ENCODE peak calls at places on chromosomes 4 and X, in six cellular contexts. One of them, this sample, is unnamed.
A peak's percentile ranks its signal among the peaks of the same experiment; 100 is the strongest.

GRCh38 chrX:10166731-10167149 is 10.0 kb downstream of the CLCN4 start:
- DNase-seq in stomach: peak; percentile 37
- DNase-seq in GM12864: no peak
- DNase-seq in fibroblast of pulmonary artery: no peak
- DNase-seq in mammary epithelial cell: peak; percentile 48
- DNase-seq in A549: no peak
- DNase-seq in this sample: no peak

GRCh38 chr4:84971319-84971932 is 4.9 kb upstream of the WDFY3 start:
- DNase-seq in GM12864: no peak
- DNase-seq in mammary epithelial cell: peak; percentile 35
- DNase-seq in fibroblast of pulmonary artery: peak; percentile 80
- DNase-seq in A549: peak; percentile 16
- DNase-seq in stomach: no peak
- DNase-seq in this sample: peak; percentile 82

GRCh38 chrX:112852850-112853249 is 12.2 kb upstream of the AMOT start:
- DNase-seq in A549: no peak
- DNase-seq in mammary epithelial cell: no peak
- DNase-seq in GM12864: no peak
- DNase-seq in fibroblast of pulmonary artery: no peak
- DNase-seq in stomach: no peak
- DNase-seq in this sample: no peak

GRCh38 chrX:23783569-23784486 is 855 bp downstream of the SAT1 start:
- DNase-seq in stomach: no peak
- DNase-seq in GM12864: no peak
- DNase-seq in fibroblast of pulmonary artery: peak; percentile 39
- DNase-seq in mammary epithelial cell: no peak
- DNase-seq in A549: no peak
- DNase-seq in this sample: peak; percentile 24

GRCh38 chr4:84091266-84091665 is 407.8 kb downstream of the NKX6-1 start:
- DNase-seq in A549: no peak
- DNase-seq in GM12864: no peak
- DNase-seq in mammary epithelial cell: no peak
- DNase-seq in fibroblast of pulmonary artery: no peak
- DNase-seq in stomach: no peak
- DNase-seq in this sample: no peak

GRCh38 chr4:112436987-112437386 is 79.0 kb downstream of the NEUROG2 start:
- DNase-seq in mammary epithelial cell: no peak
- DNase-seq in GM12864: no peak
- DNase-seq in stomach: no peak
- DNase-seq in A549: no peak
- DNase-seq in fibroblast of pulmonary artery: no peak
- DNase-seq in this sample: no peak

GRCh38 chr4:8641931-8642650 is 49.5 kb downstream of the CPZ start:
- DNase-seq in mammary epithelial cell: no peak
- DNase-seq in stomach: no peak
- DNase-seq in A549: no peak
- DNase-seq in GM12864: no peak
- DNase-seq in fibroblast of pulmonary artery: no peak
- DNase-seq in this sample: no peak

GRCh38 chr4:159296061-159296460 is 193.2 kb downstream of the RAPGEF2 start:
- DNase-seq in fibroblast of pulmonary artery: no peak
- DNase-seq in stomach: no peak
- DNase-seq in mammary epithelial cell: peak; percentile 62
- DNase-seq in A549: no peak
- DNase-seq in GM12864: no peak
- DNase-seq in this sample: peak; percentile 58

GRCh38 chrX:21158678-21159077 is 215.5 kb upstream of the CNKSR2 start:
- DNase-seq in GM12864: no peak
- DNase-seq in stomach: no peak
- DNase-seq in fibroblast of pulmonary artery: no peak
- DNase-seq in A549: no peak
- DNase-seq in mammary epithelial cell: no peak
- DNase-seq in this sample: no peak

GRCh38 chrX:82218361-82218760 is 1016.5 kb downstream of the SH3BGRL start:
- DNase-seq in A549: no peak
- DNase-seq in fibroblast of pulmonary artery: no peak
- DNase-seq in GM12864: no peak
- DNase-seq in stomach: no peak
- DNase-seq in mammary epithelial cell: peak; percentile 17
- DNase-seq in this sample: peak; percentile 24

GRCh38 chrX:49844622-49845021 is 15.5 kb downstream of the PAGE4 start:
- DNase-seq in mammary epithelial cell: no peak
- DNase-seq in A549: no peak
- DNase-seq in GM12864: no peak
- DNase-seq in stomach: no peak
- DNase-seq in fibroblast of pulmonary artery: no peak
- DNase-seq in this sample: no peak

GRCh38 chrX:67604979-67605703 is 61.3 kb downstream of the AR start:
- DNase-seq in fibroblast of pulmonary artery: peak; percentile 90
- DNase-seq in GM12864: no peak
- DNase-seq in A549: no peak
- DNase-seq in stomach: no peak
- DNase-seq in mammary epithelial cell: peak; percentile 40
- DNase-seq in this sample: peak; percentile 84

GRCh38 chrX:68917799-68918198 is 89.0 kb downstream of the EFNB1 start:
- DNase-seq in GM12864: no peak
- DNase-seq in stomach: no peak
- DNase-seq in A549: no peak
- DNase-seq in fibroblast of pulmonary artery: no peak
- DNase-seq in mammary epithelial cell: no peak
- DNase-seq in this sample: no peak

GRCh38 chr4:189771696-189772361 is 168.8 kb upstream of the FRG1 start:
- DNase-seq in stomach: no peak
- DNase-seq in GM12864: no peak
- DNase-seq in fibroblast of pulmonary artery: no peak
- DNase-seq in mammary epithelial cell: peak; percentile 31
- DNase-seq in A549: no peak
- DNase-seq in this sample: no peak

GRCh38 chr4:165663411-165663810 is 209.6 kb upstream of the TLL1 start:
- DNase-seq in GM12864: no peak
- DNase-seq in mammary epithelial cell: peak; percentile 11
- DNase-seq in A549: no peak
- DNase-seq in stomach: no peak
- DNase-seq in fibroblast of pulmonary artery: peak; percentile 73
- DNase-seq in this sample: no peak
- H3K4me3 ChIP-seq in GM12864: no peak overlapping the region
- H3K4me3 ChIP-seq in mammary epithelial cell: no peak overlapping the region
- H3K4me3 ChIP-seq in A549: no peak overlapping the region
- H3K4me3 ChIP-seq in stomach: no peak overlapping the region
- H3K4me3 ChIP-seq in fibroblast of pulmonary artery: no peak overlapping the region
- H3K4me3 ChIP-seq in this sample: no peak overlapping the region

GRCh38 chr4:181193162-181193930 is 1049.9 kb upstream of the TENM3 start:
- DNase-seq in stomach: no peak
- DNase-seq in fibroblast of pulmonary artery: no peak
- DNase-seq in mammary epithelial cell: no peak
- DNase-seq in GM12864: no peak
- DNase-seq in A549: no peak
- DNase-seq in this sample: peak; percentile 18
- TF ChIP-seq CTCF in stomach: no peak
- TF ChIP-seq CTCF in fibroblast of pulmonary artery: no peak
- TF ChIP-seq CTCF in mammary epithelial cell: no peak
- TF ChIP-seq CTCF in GM12864: no peak
- TF ChIP-seq CTCF in A549: no peak
- TF ChIP-seq CTCF in this sample: no peak

DNA sequence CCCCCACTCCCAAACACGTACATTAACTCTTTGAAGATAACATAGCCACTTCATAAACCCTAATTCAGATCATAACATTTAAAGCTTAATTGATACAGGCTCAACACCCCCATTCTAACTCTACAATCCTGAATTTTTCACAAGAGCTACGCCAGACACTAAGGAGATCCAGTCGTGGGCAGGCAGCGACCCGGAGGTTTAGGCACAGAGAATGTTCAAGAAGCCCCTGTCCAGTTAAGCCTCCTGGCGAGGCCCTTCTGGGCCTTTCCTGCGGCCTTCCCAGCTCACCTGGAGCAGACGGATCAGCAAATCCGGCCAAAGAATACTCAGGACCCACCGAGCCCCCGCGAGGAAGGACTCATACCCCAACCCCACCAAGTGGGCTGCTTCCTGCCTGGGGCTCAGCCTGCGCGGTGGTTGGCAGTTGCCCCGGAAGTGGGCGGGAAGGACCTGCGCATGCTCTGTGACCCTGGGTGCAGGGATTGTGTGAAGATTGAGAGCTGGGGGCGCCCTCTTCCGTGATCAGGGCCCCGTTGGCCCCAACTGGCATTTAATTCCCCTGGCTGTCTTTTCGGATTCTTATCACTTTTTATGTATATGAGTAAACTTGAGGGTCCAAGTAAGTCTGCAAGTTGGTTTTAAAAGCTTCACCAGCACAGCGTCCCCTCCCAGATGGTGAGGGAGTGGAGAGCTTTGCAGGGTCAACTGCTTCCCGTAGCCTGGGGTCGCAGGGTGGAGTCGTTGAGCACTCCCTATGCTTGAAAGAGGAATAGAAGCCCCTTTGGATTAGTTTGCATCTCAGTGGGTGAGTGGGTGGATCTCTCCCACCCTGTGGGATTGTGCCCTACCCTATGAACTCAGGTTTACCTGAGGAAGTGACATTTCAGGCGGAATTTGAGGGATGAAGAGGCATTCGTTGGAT is at the start of gene TRIM61:
- DNase-seq in mammary epithelial cell: no peak
- DNase-seq in stomach: no peak
- DNase-seq in GM12864: peak; percentile 50
- DNase-seq in A549: no peak
- DNase-seq in fibroblast of pulmonary artery: peak; percentile 55
- DNase-seq in this sample: peak; percentile 66
- H3K4me3 ChIP-seq in mammary epithelial cell: no peak within 1 kb of the TSS
- H3K4me3 ChIP-seq in stomach: peak within 1 kb of the TSS; percentile 42
- H3K4me3 ChIP-seq in GM12864: peak within 1 kb of the TSS; percentile 71
- H3K4me3 ChIP-seq in A549: no peak within 1 kb of the TSS
- H3K4me3 ChIP-seq in fibroblast of pulmonary artery: peak within 1 kb of the TSS; percentile 73
- H3K4me3 ChIP-seq in this sample: peak within 1 kb of the TSS; percentile 82

DNA sequence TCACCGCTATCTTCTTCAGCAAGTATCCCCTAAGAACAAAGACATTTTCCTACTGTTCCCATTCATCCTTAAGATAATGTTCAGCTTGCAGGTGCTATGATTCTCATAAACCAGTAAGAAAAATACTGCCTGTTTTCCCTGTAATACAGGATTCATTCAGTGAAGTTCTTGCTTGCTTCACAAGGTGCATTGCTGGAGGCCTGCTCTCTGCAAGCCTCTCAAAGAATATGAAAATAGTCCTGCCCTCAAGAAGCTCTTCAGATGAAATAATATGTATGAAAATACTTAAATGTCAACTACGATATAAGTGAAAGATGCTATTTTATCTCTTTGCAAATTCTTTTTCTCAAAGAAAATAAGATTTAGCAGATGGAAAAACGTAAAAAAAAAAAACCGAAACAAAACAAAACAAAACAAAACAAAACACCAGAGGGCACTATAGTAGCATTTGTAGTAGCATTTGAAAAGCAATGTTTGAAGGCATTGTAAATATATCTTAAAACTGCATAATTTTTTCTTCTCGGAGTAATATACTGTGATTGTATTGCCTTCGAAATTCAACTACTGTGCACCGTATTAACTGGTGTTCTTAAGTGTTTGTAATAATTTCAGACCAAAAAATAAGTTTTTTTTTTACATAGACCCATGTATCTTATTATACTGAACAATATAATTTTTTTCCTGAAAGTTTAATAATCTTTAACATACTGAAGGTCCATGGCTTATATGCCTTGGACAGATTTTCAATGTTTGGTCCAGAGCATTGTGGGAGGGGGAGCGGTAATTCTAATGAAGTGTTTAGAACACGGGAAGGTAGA is 26.0 kb downstream of the ADH4 start:
- DNase-seq in mammary epithelial cell: no peak
- DNase-seq in fibroblast of pulmonary artery: peak; percentile 55
- DNase-seq in A549: no peak
- DNase-seq in GM12864: no peak
- DNase-seq in stomach: no peak
- DNase-seq in this sample: peak; percentile 49
- TF ChIP-seq CTCF in mammary epithelial cell: peak; percentile 25
- TF ChIP-seq CTCF in fibroblast of pulmonary artery: peak; percentile 44
- TF ChIP-seq CTCF in A549: peak; percentile 41
- TF ChIP-seq CTCF in GM12864: peak; percentile 9
- TF ChIP-seq CTCF in stomach: no peak
- TF ChIP-seq CTCF in this sample: peak; percentile 38

DNA sequence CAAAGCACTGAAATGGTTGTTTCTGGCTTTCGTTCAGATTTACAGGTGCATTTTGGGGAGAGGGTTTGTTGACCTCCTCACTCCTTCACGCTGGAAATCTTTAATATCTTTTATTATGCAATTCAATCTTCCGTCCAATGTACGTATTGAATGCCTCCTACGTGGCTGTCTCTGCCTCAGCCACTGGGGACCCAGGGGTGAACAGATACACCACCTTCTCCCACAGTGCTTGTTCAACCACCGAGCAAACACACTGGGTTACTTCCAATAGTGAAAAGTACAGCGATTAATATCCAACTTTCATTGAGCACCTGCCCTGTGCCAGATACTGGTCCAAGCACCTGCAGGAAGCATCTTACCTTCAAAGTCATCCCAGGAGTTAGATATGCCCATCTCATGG is 52.1 kb downstream of the NYX start:
- DNase-seq in fibroblast of pulmonary artery: no peak
- DNase-seq in mammary epithelial cell: no peak
- DNase-seq in A549: no peak
- DNase-seq in stomach: no peak
- DNase-seq in GM12864: no peak
- DNase-seq in this sample: no peak
- H3K4me3 ChIP-seq in fibroblast of pulmonary artery: no peak overlapping the region
- H3K4me3 ChIP-seq in mammary epithelial cell: no peak overlapping the region
- H3K4me3 ChIP-seq in A549: no peak overlapping the region
- H3K4me3 ChIP-seq in stomach: no peak overlapping the region
- H3K4me3 ChIP-seq in GM12864: no peak overlapping the region
- H3K4me3 ChIP-seq in this sample: no peak overlapping the region

DNA sequence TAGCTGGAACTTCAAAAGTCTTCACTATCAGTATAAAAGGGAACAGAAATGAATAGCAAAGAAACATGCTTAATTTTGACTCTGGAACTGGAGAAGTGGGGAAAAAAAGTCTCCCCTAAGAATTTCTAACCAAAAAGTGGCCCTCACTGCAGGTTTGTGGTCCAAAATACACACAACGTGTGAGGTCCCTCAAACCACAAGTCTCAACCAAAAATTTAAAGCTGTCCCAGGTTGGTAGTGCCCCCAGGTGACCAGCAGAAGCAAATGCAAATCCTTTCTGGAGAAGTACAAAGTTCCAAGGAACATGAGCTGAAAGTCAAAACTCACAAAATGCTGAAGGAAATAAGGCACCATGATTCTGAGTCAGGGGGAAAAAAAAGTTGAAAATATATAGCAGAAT is 23.6 kb upstream of the VAMP7 start:
- DNase-seq in fibroblast of pulmonary artery: peak; percentile 13
- DNase-seq in A549: no peak
- DNase-seq in stomach: no peak
- DNase-seq in GM12864: no peak
- DNase-seq in mammary epithelial cell: no peak
- DNase-seq in this sample: peak; percentile 11
- TF ChIP-seq CTCF in fibroblast of pulmonary artery: peak; percentile 29
- TF ChIP-seq CTCF in A549: peak; percentile 37
- TF ChIP-seq CTCF in stomach: no peak
- TF ChIP-seq CTCF in GM12864: no peak
- TF ChIP-seq CTCF in mammary epithelial cell: peak; percentile 52
- TF ChIP-seq CTCF in this sample: peak; percentile 38

DNA sequence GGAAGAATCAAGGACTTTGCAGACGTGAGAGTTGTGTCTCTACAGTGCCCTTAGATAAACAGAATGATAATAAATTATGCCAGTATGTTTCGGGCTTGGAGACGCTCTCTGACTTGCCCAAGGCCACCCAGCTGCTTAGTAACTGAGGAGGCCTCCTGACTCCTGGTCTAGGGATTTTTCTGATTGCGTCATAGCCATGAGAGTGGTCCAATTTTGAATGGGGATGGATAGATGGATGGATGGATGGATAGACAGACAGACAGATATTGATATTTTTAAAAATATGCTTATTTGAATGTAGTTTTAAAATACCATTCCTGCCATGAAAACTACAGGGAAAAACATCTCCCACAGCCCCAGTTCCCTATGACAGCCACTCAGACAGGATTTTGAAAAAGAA is 15.5 kb downstream of the ARHGAP36 start:
- DNase-seq in GM12864: no peak
- DNase-seq in mammary epithelial cell: no peak
- DNase-seq in stomach: no peak
- DNase-seq in A549: no peak
- DNase-seq in fibroblast of pulmonary artery: no peak
- DNase-seq in this sample: no peak
- H3K4me3 ChIP-seq in GM12864: no peak overlapping the region
- H3K4me3 ChIP-seq in mammary epithelial cell: no peak overlapping the region
- H3K4me3 ChIP-seq in stomach: no peak overlapping the region
- H3K4me3 ChIP-seq in A549: no peak overlapping the region
- H3K4me3 ChIP-seq in fibroblast of pulmonary artery: no peak overlapping the region
- H3K4me3 ChIP-seq in this sample: no peak overlapping the region

This sample was measured in choroid plexus epithelial cell.